ENCODE peak calls at places on chromosomes 1 and 21, in seven cellular contexts. One of them, this sample, is unnamed.

GRCh38 chr1:181149326-181150000 is 61.0 kb downstream of the IER5 start:
- DNase-seq in transverse colon: peak
- DNase-seq in H1: no peak
- DNase-seq in suprapubic skin: peak
- DNase-seq in breast epithelium: no peak
- DNase-seq in GM12892: no peak
- DNase-seq in K562: no peak
- DNase-seq in this sample: no peak

GRCh38 chr1:153023109-153023508 is 7.9 kb upstream of the SPRR1B start:
- DNase-seq in breast epithelium: no peak
- DNase-seq in K562: no peak
- DNase-seq in transverse colon: no peak
- DNase-seq in suprapubic skin: no peak
- DNase-seq in H1: no peak
- DNase-seq in GM12892: no peak
- DNase-seq in this sample: peak

GRCh38 chr21:44874240-44874496 is 678 bp upstream of the PTTG1IP start:
- DNase-seq in K562: no peak
- DNase-seq in H1: no peak
- DNase-seq in suprapubic skin: no peak
- DNase-seq in GM12892: no peak
- DNase-seq in breast epithelium: no peak
- DNase-seq in transverse colon: no peak
- DNase-seq in this sample: no peak

GRCh38 chr1:179143332-179143731 is 61.5 kb downstream of the TOR3A start:
- DNase-seq in breast epithelium: no peak
- DNase-seq in GM12892: no peak
- DNase-seq in K562: no peak
- DNase-seq in H1: no peak
- DNase-seq in suprapubic skin: no peak
- DNase-seq in transverse colon: no peak
- DNase-seq in this sample: no peak

GRCh38 chr1:175157200-175157599 is 35.4 kb downstream of the KIAA0040 start:
- DNase-seq in transverse colon: no peak
- DNase-seq in K562: no peak
- DNase-seq in H1: no peak
- DNase-seq in suprapubic skin: no peak
- DNase-seq in GM12892: no peak
- DNase-seq in breast epithelium: no peak
- DNase-seq in this sample: no peak

GRCh38 chr1:12383786-12384185 is 154.0 kb downstream of the VPS13D start:
- DNase-seq in suprapubic skin: no peak
- DNase-seq in H1: no peak
- DNase-seq in breast epithelium: no peak
- DNase-seq in GM12892: no peak
- DNase-seq in K562: no peak
- DNase-seq in transverse colon: no peak
- DNase-seq in this sample: no peak

GRCh38 chr1:89356658-89357400 is 7.0 kb upstream of the GBP6 start:
- DNase-seq in GM12892: no peak
- DNase-seq in H1: no peak
- DNase-seq in suprapubic skin: no peak
- DNase-seq in transverse colon: no peak
- DNase-seq in K562: no peak
- DNase-seq in breast epithelium: no peak
- DNase-seq in this sample: no peak

GRCh38 chr1:10672376-10673050 is 123.9 kb downstream of the CASZ1 start:
- DNase-seq in GM12892: no peak
- DNase-seq in K562: no peak
- DNase-seq in transverse colon: no peak
- DNase-seq in breast epithelium: no peak
- DNase-seq in suprapubic skin: no peak
- DNase-seq in H1: no peak
- DNase-seq in this sample: no peak

GRCh38 chr1:91011726-91012125 is 10.1 kb downstream of the ZNF644 start:
- DNase-seq in GM12892: no peak
- DNase-seq in transverse colon: no peak
- DNase-seq in suprapubic skin: no peak
- DNase-seq in H1: no peak
- DNase-seq in breast epithelium: no peak
- DNase-seq in K562: no peak
- DNase-seq in this sample: no peak

GRCh38 chr1:201261771-201262547 is 21.3 kb upstream of the PKP1 start:
- DNase-seq in K562: no peak
- DNase-seq in transverse colon: no peak
- DNase-seq in suprapubic skin: no peak
- DNase-seq in breast epithelium: peak
- DNase-seq in H1: peak
- DNase-seq in GM12892: no peak
- DNase-seq in this sample: peak

GRCh38 chr1:28091043-28091781 is 2.8 kb upstream of the EYA3 start:
- DNase-seq in GM12892: no peak
- DNase-seq in transverse colon: peak
- DNase-seq in K562: peak
- DNase-seq in suprapubic skin: no peak
- DNase-seq in H1: peak
- DNase-seq in breast epithelium: peak
- DNase-seq in this sample: peak

GRCh38 chr1:48603222-48603621 is 131.2 kb upstream of the SPATA6 start:
- DNase-seq in breast epithelium: no peak
- DNase-seq in H1: no peak
- DNase-seq in K562: no peak
- DNase-seq in GM12892: no peak
- DNase-seq in suprapubic skin: no peak
- DNase-seq in transverse colon: no peak
- DNase-seq in this sample: no peak
- TF ChIP-seq POLR2AphosphoS5 in breast epithelium: no peak
- TF ChIP-seq POLR2AphosphoS5 in H1: no peak
- TF ChIP-seq POLR2AphosphoS5 in K562: no peak
- TF ChIP-seq POLR2AphosphoS5 in GM12892: no peak
- TF ChIP-seq POLR2AphosphoS5 in suprapubic skin: no peak
- TF ChIP-seq POLR2AphosphoS5 in transverse colon: no peak
- TF ChIP-seq POLR2AphosphoS5 in this sample: no peak

GRCh38 chr1:6102227-6102845 is 56.6 kb downstream of the KCNAB2 start:
- DNase-seq in H1: no peak
- DNase-seq in GM12892: no peak
- DNase-seq in suprapubic skin: no peak
- DNase-seq in breast epithelium: no peak
- DNase-seq in transverse colon: no peak
- DNase-seq in K562: no peak
- DNase-seq in this sample: no peak

GRCh38 chr1:6101826-6102225 is 56.1 kb downstream of the KCNAB2 start:
- DNase-seq in suprapubic skin: no peak
- DNase-seq in GM12892: no peak
- DNase-seq in transverse colon: no peak
- DNase-seq in K562: no peak
- DNase-seq in breast epithelium: no peak
- DNase-seq in H1: no peak
- DNase-seq in this sample: no peak

GRCh38 chr1:6099297-6099696 is 53.6 kb downstream of the KCNAB2 start:
- DNase-seq in H1: no peak
- DNase-seq in suprapubic skin: no peak
- DNase-seq in K562: no peak
- DNase-seq in transverse colon: no peak
- DNase-seq in GM12892: no peak
- DNase-seq in breast epithelium: no peak
- DNase-seq in this sample: no peak

GRCh38 chr1:6099787-6100765 is 54.4 kb downstream of the KCNAB2 start:
- DNase-seq in suprapubic skin: no peak
- DNase-seq in GM12892: no peak
- DNase-seq in H1: no peak
- DNase-seq in K562: no peak
- DNase-seq in transverse colon: no peak
- DNase-seq in breast epithelium: no peak
- DNase-seq in this sample: no peak

GRCh38 chr1:6100801-6101783 is 55.4 kb downstream of the KCNAB2 start:
- DNase-seq in suprapubic skin: no peak
- DNase-seq in transverse colon: no peak
- DNase-seq in GM12892: no peak
- DNase-seq in breast epithelium: no peak
- DNase-seq in H1: no peak
- DNase-seq in K562: no peak
- DNase-seq in this sample: no peak
- TF ChIP-seq POLR2AphosphoS5 in suprapubic skin: no peak
- TF ChIP-seq POLR2AphosphoS5 in transverse colon: no peak
- TF ChIP-seq POLR2AphosphoS5 in GM12892: peak
- TF ChIP-seq POLR2AphosphoS5 in breast epithelium: no peak
- TF ChIP-seq POLR2AphosphoS5 in H1: no peak
- TF ChIP-seq POLR2AphosphoS5 in K562: no peak
- TF ChIP-seq POLR2AphosphoS5 in this sample: no peak

GRCh38 chr1:44817307-44817706 is 9.0 kb downstream of the BTBD19 start:
- DNase-seq in transverse colon: no peak
- DNase-seq in suprapubic skin: no peak
- DNase-seq in H1: no peak
- DNase-seq in breast epithelium: no peak
- DNase-seq in GM12892: no peak
- DNase-seq in K562: no peak
- DNase-seq in this sample: no peak
- TF ChIP-seq POLR2AphosphoS5 in transverse colon: no peak
- TF ChIP-seq POLR2AphosphoS5 in suprapubic skin: no peak
- TF ChIP-seq POLR2AphosphoS5 in H1: no peak
- TF ChIP-seq POLR2AphosphoS5 in breast epithelium: no peak
- TF ChIP-seq POLR2AphosphoS5 in GM12892: no peak
- TF ChIP-seq POLR2AphosphoS5 in K562: no peak
- TF ChIP-seq POLR2AphosphoS5 in this sample: no peak

DNA sequence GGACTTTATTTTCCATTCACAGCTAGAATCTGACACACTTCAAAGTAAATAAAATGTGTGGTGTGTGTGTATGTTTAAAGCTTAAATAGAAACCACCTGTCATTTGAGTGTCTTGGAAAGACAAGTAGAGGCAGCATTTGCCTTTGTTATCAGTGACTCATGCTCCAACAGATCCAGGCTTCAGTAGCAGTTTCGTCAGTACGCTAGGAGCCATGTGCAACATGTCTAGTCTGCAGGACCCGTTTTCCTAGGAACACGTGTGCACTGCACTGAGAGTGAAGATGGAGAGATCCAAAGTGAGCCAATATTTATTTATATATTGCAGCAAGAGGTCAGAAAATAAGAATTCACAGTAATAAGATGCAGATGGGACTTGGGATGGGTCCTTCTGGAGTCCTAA is 41.8 kb downstream of the SGIP1 start:
- DNase-seq in GM12892: no peak
- DNase-seq in breast epithelium: no peak
- DNase-seq in K562: no peak
- DNase-seq in transverse colon: no peak
- DNase-seq in H1: no peak
- DNase-seq in suprapubic skin: no peak
- DNase-seq in this sample: no peak
- TF ChIP-seq POLR2AphosphoS5 in GM12892: no peak
- TF ChIP-seq POLR2AphosphoS5 in breast epithelium: no peak
- TF ChIP-seq POLR2AphosphoS5 in K562: no peak
- TF ChIP-seq POLR2AphosphoS5 in transverse colon: no peak
- TF ChIP-seq POLR2AphosphoS5 in H1: no peak
- TF ChIP-seq POLR2AphosphoS5 in suprapubic skin: no peak
- TF ChIP-seq POLR2AphosphoS5 in this sample: no peak

DNA sequence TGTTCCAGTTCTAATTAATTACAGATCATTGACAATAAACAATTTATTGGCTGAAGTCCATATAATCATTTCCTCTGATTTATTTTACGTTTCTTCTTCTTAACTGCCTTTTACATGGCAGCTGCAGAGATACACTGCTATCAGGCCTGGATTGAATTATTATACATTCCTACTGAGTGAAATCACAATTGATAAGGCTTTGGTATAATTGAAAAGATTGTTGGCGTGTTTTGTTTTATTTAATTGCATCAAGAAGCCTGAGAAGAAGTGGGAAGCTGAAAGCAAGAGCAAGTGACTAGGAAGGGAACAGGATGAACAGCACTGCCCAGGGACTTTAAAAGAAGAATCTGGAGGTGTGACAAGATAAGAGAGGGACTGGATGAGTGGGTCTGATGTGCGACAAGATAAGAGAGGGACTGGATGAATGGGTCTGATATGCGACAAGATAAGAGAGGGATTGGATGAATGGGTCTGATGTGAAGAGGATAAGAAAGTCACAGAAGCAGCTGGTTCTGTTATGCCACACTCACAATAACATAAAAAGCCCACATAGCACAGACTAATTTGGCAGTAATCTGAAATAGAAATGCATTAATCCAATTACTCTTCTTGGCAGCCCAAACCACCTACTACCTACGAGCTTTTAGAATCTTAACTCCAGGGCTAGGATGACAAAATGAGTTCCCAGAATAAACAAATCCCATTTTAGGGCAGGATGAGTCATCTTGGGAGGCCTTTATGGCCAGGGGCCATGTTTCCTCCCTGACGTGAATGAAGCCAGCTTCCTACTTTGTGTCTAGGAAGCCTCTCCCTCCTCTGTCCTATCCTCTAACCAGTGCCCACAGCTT is 129.7 kb downstream of the DUSP10 start:
- DNase-seq in suprapubic skin: peak
- DNase-seq in K562: peak
- DNase-seq in GM12892: no peak
- DNase-seq in H1: no peak
- DNase-seq in transverse colon: peak
- DNase-seq in breast epithelium: peak
- DNase-seq in this sample: no peak
- TF ChIP-seq POLR2AphosphoS5 in suprapubic skin: no peak
- TF ChIP-seq POLR2AphosphoS5 in K562: no peak
- TF ChIP-seq POLR2AphosphoS5 in GM12892: no peak
- TF ChIP-seq POLR2AphosphoS5 in H1: no peak
- TF ChIP-seq POLR2AphosphoS5 in transverse colon: peak
- TF ChIP-seq POLR2AphosphoS5 in breast epithelium: peak
- TF ChIP-seq POLR2AphosphoS5 in this sample: peak

GRCh38 chr1:208161656-208162375 is 82.4 kb downstream of the PLXNA2 start:
- DNase-seq in transverse colon: no peak
- DNase-seq in GM12892: no peak
- DNase-seq in suprapubic skin: no peak
- DNase-seq in H1: no peak
- DNase-seq in K562: no peak
- DNase-seq in breast epithelium: no peak
- DNase-seq in this sample: no peak
- TF ChIP-seq POLR2AphosphoS5 in transverse colon: peak
- TF ChIP-seq POLR2AphosphoS5 in GM12892: no peak
- TF ChIP-seq POLR2AphosphoS5 in suprapubic skin: no peak
- TF ChIP-seq POLR2AphosphoS5 in H1: no peak
- TF ChIP-seq POLR2AphosphoS5 in K562: peak
- TF ChIP-seq POLR2AphosphoS5 in breast epithelium: no peak
- TF ChIP-seq POLR2AphosphoS5 in this sample: peak

GRCh38 chr1:76450229-76450628 is 375.7 kb downstream of the ST6GALNAC3 start:
- DNase-seq in K562: no peak
- DNase-seq in GM12892: no peak
- DNase-seq in suprapubic skin: no peak
- DNase-seq in transverse colon: no peak
- DNase-seq in H1: no peak
- DNase-seq in breast epithelium: no peak
- DNase-seq in this sample: no peak
- TF ChIP-seq POLR2AphosphoS5 in K562: no peak
- TF ChIP-seq POLR2AphosphoS5 in GM12892: no peak
- TF ChIP-seq POLR2AphosphoS5 in suprapubic skin: no peak
- TF ChIP-seq POLR2AphosphoS5 in transverse colon: no peak
- TF ChIP-seq POLR2AphosphoS5 in H1: no peak
- TF ChIP-seq POLR2AphosphoS5 in breast epithelium: no peak
- TF ChIP-seq POLR2AphosphoS5 in this sample: no peak

This sample was measured in esophagus muscularis mucosa.